ENCODE peak calls at places on chromosomes 2 and 18, in six cellular contexts. N, O, I, X, B and L are unnamed samples.

GRCh38 chr2:7497223-7497622 is 580.0 kb downstream of the RNF144A start:
- DNase-seq in I (no peak), O (peak), X (no peak), N (no peak), B (no peak), L (no peak)

GRCh38 chr2:112621792-112622527 is 23.8 kb upstream of the SLC20A1 start:
- DNase-seq in I (no peak), O (no peak), N (peak), X (no peak), B (no peak), L (peak)

GRCh38 chr2:215839816-215840215 is 173.5 kb downstream of the MREG start:
- DNase-seq in B (no peak), N (no peak), I (no peak), X (no peak), O (no peak), L (no peak)

GRCh38 chr2:30074023-30074422 is 72.8 kb upstream of the YPEL5 start:
- DNase-seq in X (no peak), O (no peak), I (no peak), N (peak), B (no peak), L (no peak)

GRCh38 chr2:169644173-169644572 is 50.0 kb downstream of the CFAP210 start:
- DNase-seq in B (no peak), I (no peak), N (no peak), X (no peak), O (no peak), L (no peak)

GRCh38 chr18:70332694-70333093 is 43.8 kb downstream of the SOCS6 start:
- DNase-seq in X (no peak), I (no peak), B (no peak), N (peak), O (no peak), L (no peak)

GRCh38 chr2:70124983-70125480 is 37.8 kb downstream of the PCBP1 start:
- DNase-seq in O (peak), I (peak), B (peak), N (peak), X (no peak), L (peak)

GRCh38 chr18:9701604-9702324 is 6.3 kb upstream of the RAB31 start:
- DNase-seq in O (no peak), N (no peak), I (no peak), B (no peak), X (no peak), L (no peak)

GRCh38 chr18:13989209-13989608 is 73.9 kb upstream of the MC2R start:
- DNase-seq in X (no peak), N (no peak), O (no peak), B (no peak), I (no peak), L (no peak)

GRCh38 chr2:73611867-73612266 is 30.4 kb downstream of the NAT8 start:
- DNase-seq in B (no peak), X (no peak), O (no peak), N (peak), I (no peak), L (no peak)

GRCh38 chr18:23460285-23461273 is 7.5 kb downstream of the RIOK3 start:
- DNase-seq in B (peak), I (no peak), X (no peak), N (no peak), O (no peak), L (no peak)

GRCh38 chr18:21458322-21458721 is 142.2 kb downstream of the ESCO1 start:
- DNase-seq in I (no peak), N (no peak), O (no peak), X (no peak), B (no peak), L (no peak)

GRCh38 chr18:23146861-23147469 is 11.7 kb downstream of the CABLES1 start:
- DNase-seq in N (no peak), O (no peak), X (no peak), B (no peak), I (no peak), L (no peak)

GRCh38 chr2:8424997-8425900 is 256.6 kb upstream of the ID2 start:
- DNase-seq in B (no peak), N (no peak), O (no peak), I (no peak), X (no peak), L (no peak)

GRCh38 chr2:65053199-65053598 is 3.0 kb upstream of the CEP68 start:
- DNase-seq in N (no peak), O (peak), B (no peak), X (no peak), I (peak), L (no peak)

GRCh38 chr2:101162561-101163330 is 11.6 kb upstream of the TBC1D8 start:
- DNase-seq in B (no peak), N (no peak), O (no peak), X (no peak), I (no peak), L (peak)

GRCh38 chr2:206531996-206532543 is 88.7 kb downstream of the ADAM23 start:
- DNase-seq in I (no peak), B (peak), O (peak), X (no peak), N (no peak), L (no peak)

GRCh38 chr2:16167471-16168426 is 227.4 kb downstream of the MYCN start:
- DNase-seq in B (no peak), N (no peak), X (no peak), I (no peak), O (no peak), L (peak)

GRCh38 chr18:24704921-24705620 is 244.6 kb downstream of the HRH4 start:
- DNase-seq in B (no peak), X (no peak), N (no peak), O (no peak), I (no peak), L (no peak)

GRCh38 chr2:203913947-203914346 is 22.6 kb upstream of the ICOS start:
- DNase-seq in B (no peak), X (no peak), I (no peak), N (no peak), O (no peak), L (no peak)

DNA sequence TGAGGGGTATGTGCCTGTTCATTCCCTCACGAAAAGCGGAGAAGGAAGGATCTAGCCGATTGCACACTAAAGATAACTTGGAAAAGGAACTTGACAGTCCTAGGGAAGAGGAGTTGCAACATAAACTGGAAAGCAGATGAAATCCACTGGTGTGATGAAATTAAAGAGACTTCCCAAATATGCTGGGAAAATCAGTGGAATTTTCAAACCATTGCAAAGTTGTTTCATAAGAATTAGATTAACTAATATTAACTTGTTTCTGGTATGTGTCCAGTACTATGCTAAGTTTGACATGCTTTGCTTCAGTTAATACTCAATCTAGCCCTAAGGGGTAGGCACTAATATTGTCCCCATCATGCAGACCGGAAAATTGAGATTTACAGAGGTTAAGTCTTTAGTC is 222.7 kb downstream of the IKZF2 start:
- DNase-seq in B (no peak), N (no peak), O (no peak), X (no peak), I (no peak), L (peak)
- H2AFZ ChIP-seq in B (no peak), N (no peak), O (no peak), X (no peak), I (no peak), L (no peak)

GRCh38 chr2:97965146-97965545 is 30.6 kb downstream of the TMEM131 start:
- DNase-seq in N (no peak), O (no peak), I (no peak), B (no peak), X (no peak), L (no peak)
- TF ChIP-seq EZH2phosphoT487 in N (no peak), O (no peak), I (no peak), B (no peak), X (no peak), L (no peak)

GRCh38 chr2:79259296-79259695 is 99.7 kb upstream of the REG3A start:
- DNase-seq in O (no peak), I (no peak), B (no peak), X (no peak), N (no peak), L (no peak)

GRCh38 chr2:79253375-79253774 is 93.8 kb upstream of the REG3A start:
- DNase-seq in O (no peak), I (no peak), X (no peak), N (no peak), B (no peak), L (no peak)
- TF ChIP-seq CTCF in O (no peak), I (no peak), X (no peak), N (no peak), B (no peak), L (no peak)

GRCh38 chr18:512957-513356 is 12.5 kb upstream of the COLEC12 start:
- DNase-seq in N (no peak), B (no peak), X (no peak), I (no peak), O (no peak), L (no peak)

GRCh38 chr18:515838-516237 is 15.3 kb upstream of the COLEC12 start:
- DNase-seq in X (no peak), O (no peak), N (peak), I (no peak), B (no peak), L (peak)

GRCh38 chr18:518081-518480 is 17.6 kb upstream of the COLEC12 start:
- DNase-seq in B (no peak), O (no peak), X (no peak), I (no peak), N (no peak), L (no peak)

GRCh38 chr18:513826-514530 is 13.5 kb upstream of the COLEC12 start:
- DNase-seq in X (no peak), I (no peak), N (no peak), B (no peak), O (no peak), L (no peak)

DNA sequence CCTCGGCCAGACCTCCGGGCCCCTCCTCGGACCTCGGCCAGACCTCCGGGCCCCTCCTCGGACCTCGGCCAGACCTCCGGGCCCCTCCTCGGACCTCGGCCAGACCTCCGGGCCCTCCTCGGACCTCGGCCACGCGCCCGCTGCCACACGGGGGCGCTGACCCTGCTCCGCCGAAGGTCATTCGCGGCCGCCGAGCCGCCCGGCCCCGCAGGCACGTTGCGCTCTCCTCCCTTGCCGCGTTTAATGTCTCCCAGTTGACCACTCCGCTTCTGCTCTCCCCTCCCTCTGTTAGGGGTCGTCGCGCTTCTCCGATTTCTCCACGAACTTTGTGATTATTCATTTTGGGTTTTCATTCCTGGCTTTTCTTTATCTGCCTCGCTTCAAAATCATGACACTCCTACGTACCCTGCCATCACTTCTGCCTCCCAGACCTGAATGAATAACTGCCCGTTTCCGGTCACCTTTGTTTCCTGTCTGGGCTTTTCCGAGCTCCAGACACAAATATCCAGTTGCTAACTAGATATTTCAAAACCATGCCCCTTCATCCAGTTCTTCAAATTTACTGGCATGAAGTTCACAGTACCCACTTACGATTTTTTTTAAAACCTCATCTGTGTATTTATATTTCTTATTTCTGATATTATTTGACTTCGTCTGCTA is 14.8 kb upstream of the COLEC12 start:
- DNase-seq in B (no peak), X (no peak), O (no peak), N (no peak), I (no peak), L (no peak)
- H2AFZ ChIP-seq in B (no peak), X (no peak), O (no peak), N (no peak), I (no peak), L (no peak)

GRCh38 chr18:33744032-33744697 is 166.1 kb downstream of the ASXL3 start:
- DNase-seq in I (no peak), N (no peak), X (no peak), B (no peak), O (no peak), L (no peak)
- TF ChIP-seq EZH2phosphoT487 in I (no peak), N (no peak), X (no peak), B (no peak), O (no peak), L (no peak)

DNA sequence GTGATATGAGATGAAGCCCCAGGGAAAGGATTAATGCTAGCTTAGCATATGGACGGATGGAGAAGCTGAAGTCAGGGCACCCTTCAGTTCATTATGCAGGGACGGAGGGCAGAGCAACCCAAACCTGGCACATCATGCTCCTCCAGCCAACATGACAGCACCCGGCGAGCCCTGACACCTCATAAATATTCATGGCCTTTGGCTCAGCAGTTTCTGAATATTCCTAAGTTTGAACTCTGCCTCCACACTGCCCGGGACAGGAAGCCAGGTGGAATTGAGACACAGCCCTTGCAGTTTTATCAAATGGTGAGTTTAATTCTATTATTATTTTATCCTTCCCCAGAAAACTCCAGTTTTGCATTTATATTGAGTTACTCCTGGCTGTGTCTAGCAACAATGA is 87.3 kb upstream of the SH3BP4 start:
- DNase-seq in B (no peak), I (no peak), N (no peak), X (no peak), O (no peak), L (no peak)
- TF ChIP-seq CTCF in B (no peak), I (no peak), N (no peak), X (no peak), O (no peak), L (no peak)